ENCODE peak calls at places on chromosomes 13 and 19, in eight cellular contexts. One of them, this sample, is unnamed.

GRCh38 chr19:19558055-19558454 is 20.0 kb downstream of the CILP2 start:
- DNase-seq in astrocyte of the cerebellum: no peak
- DNase-seq in PC-3: no peak
- DNase-seq in cardiac fibroblast: no peak
- DNase-seq in endothelial cell: no peak
- DNase-seq in uterus: no peak
- DNase-seq in endodermal cell: no peak
- DNase-seq in CD8-positive, alpha-beta T cell: no peak
- DNase-seq in this sample: no peak

GRCh38 chr13:109707044-109707794 is 79.2 kb downstream of the IRS2 start:
- DNase-seq in cardiac fibroblast: no peak
- DNase-seq in endodermal cell: no peak
- DNase-seq in uterus: no peak
- DNase-seq in astrocyte of the cerebellum: no peak
- DNase-seq in PC-3: no peak
- DNase-seq in CD8-positive, alpha-beta T cell: no peak
- DNase-seq in endothelial cell: no peak
- DNase-seq in this sample: peak

GRCh38 chr13:51044023-51044665 is 66.9 kb downstream of the C13orf42 start:
- DNase-seq in endothelial cell: no peak
- DNase-seq in endodermal cell: peak
- DNase-seq in CD8-positive, alpha-beta T cell: no peak
- DNase-seq in astrocyte of the cerebellum: no peak
- DNase-seq in uterus: no peak
- DNase-seq in PC-3: no peak
- DNase-seq in cardiac fibroblast: no peak
- DNase-seq in this sample: no peak

GRCh38 chr13:99417151-99417820 is 84.0 kb upstream of the TM9SF2 start:
- DNase-seq in cardiac fibroblast: no peak
- DNase-seq in endodermal cell: peak
- DNase-seq in PC-3: no peak
- DNase-seq in uterus: no peak
- DNase-seq in endothelial cell: no peak
- DNase-seq in astrocyte of the cerebellum: no peak
- DNase-seq in CD8-positive, alpha-beta T cell: no peak
- DNase-seq in this sample: peak

GRCh38 chr13:40993987-40994386 is 25.1 kb downstream of the ELF1 start:
- DNase-seq in CD8-positive, alpha-beta T cell: no peak
- DNase-seq in uterus: no peak
- DNase-seq in endodermal cell: peak
- DNase-seq in PC-3: peak
- DNase-seq in endothelial cell: no peak
- DNase-seq in astrocyte of the cerebellum: no peak
- DNase-seq in cardiac fibroblast: no peak
- DNase-seq in this sample: no peak

GRCh38 chr13:28761586-28761985 is 42.8 kb upstream of the SLC46A3 start:
- DNase-seq in astrocyte of the cerebellum: no peak
- DNase-seq in endothelial cell: no peak
- DNase-seq in endodermal cell: no peak
- DNase-seq in CD8-positive, alpha-beta T cell: no peak
- DNase-seq in uterus: no peak
- DNase-seq in cardiac fibroblast: no peak
- DNase-seq in PC-3: no peak
- DNase-seq in this sample: no peak

GRCh38 chr19:48805452-48805851 is 5.4 kb downstream of the BCAT2 start:
- DNase-seq in astrocyte of the cerebellum: no peak
- DNase-seq in uterus: no peak
- DNase-seq in cardiac fibroblast: no peak
- DNase-seq in PC-3: no peak
- DNase-seq in endothelial cell: no peak
- DNase-seq in endodermal cell: no peak
- DNase-seq in CD8-positive, alpha-beta T cell: no peak
- DNase-seq in this sample: no peak

GRCh38 chr19:51651216-51651846 is 4.7 kb upstream of the SIGLEC14 start:
- DNase-seq in PC-3: no peak
- DNase-seq in CD8-positive, alpha-beta T cell: no peak
- DNase-seq in endothelial cell: no peak
- DNase-seq in uterus: no peak
- DNase-seq in cardiac fibroblast: no peak
- DNase-seq in endodermal cell: no peak
- DNase-seq in astrocyte of the cerebellum: no peak
- DNase-seq in this sample: no peak

GRCh38 chr13:90461398-90461797 is 886.1 kb upstream of the MIR17HG start:
- DNase-seq in uterus: no peak
- DNase-seq in cardiac fibroblast: no peak
- DNase-seq in CD8-positive, alpha-beta T cell: no peak
- DNase-seq in astrocyte of the cerebellum: no peak
- DNase-seq in endodermal cell: no peak
- DNase-seq in endothelial cell: no peak
- DNase-seq in PC-3: no peak
- DNase-seq in this sample: no peak

GRCh38 chr13:42401376-42401775 is 129.4 kb downstream of the AKAP11 start:
- DNase-seq in cardiac fibroblast: no peak
- DNase-seq in uterus: no peak
- DNase-seq in astrocyte of the cerebellum: no peak
- DNase-seq in PC-3: no peak
- DNase-seq in endodermal cell: no peak
- DNase-seq in CD8-positive, alpha-beta T cell: no peak
- DNase-seq in endothelial cell: no peak
- DNase-seq in this sample: no peak

GRCh38 chr19:19505669-19506326 is 9.6 kb downstream of the TSSK6 start:
- DNase-seq in CD8-positive, alpha-beta T cell: no peak
- DNase-seq in endothelial cell: no peak
- DNase-seq in astrocyte of the cerebellum: no peak
- DNase-seq in cardiac fibroblast: no peak
- DNase-seq in uterus: no peak
- DNase-seq in PC-3: no peak
- DNase-seq in endodermal cell: no peak
- DNase-seq in this sample: no peak

GRCh38 chr19:4911314-4911713 is 2.0 kb downstream of the UHRF1 start:
- DNase-seq in endothelial cell: no peak
- DNase-seq in cardiac fibroblast: no peak
- DNase-seq in endodermal cell: no peak
- DNase-seq in astrocyte of the cerebellum: no peak
- DNase-seq in CD8-positive, alpha-beta T cell: no peak
- DNase-seq in uterus: no peak
- DNase-seq in PC-3: peak
- DNase-seq in this sample: no peak

GRCh38 chr13:73334459-73334858 is 275.7 kb downstream of the KLF5 start:
- DNase-seq in cardiac fibroblast: peak
- DNase-seq in endodermal cell: no peak
- DNase-seq in astrocyte of the cerebellum: no peak
- DNase-seq in PC-3: peak
- DNase-seq in uterus: no peak
- DNase-seq in endothelial cell: no peak
- DNase-seq in CD8-positive, alpha-beta T cell: no peak
- DNase-seq in this sample: no peak

GRCh38 chr19:41269571-41269970 is 5.4 kb downstream of the HNRNPUL1 start:
- DNase-seq in endodermal cell: no peak
- DNase-seq in cardiac fibroblast: no peak
- DNase-seq in endothelial cell: no peak
- DNase-seq in uterus: no peak
- DNase-seq in PC-3: no peak
- DNase-seq in CD8-positive, alpha-beta T cell: no peak
- DNase-seq in astrocyte of the cerebellum: no peak
- DNase-seq in this sample: no peak

GRCh38 chr13:74210693-74211393 is 76.6 kb upstream of the KLF12 start:
- DNase-seq in CD8-positive, alpha-beta T cell: no peak
- DNase-seq in endothelial cell: no peak
- DNase-seq in uterus: no peak
- DNase-seq in astrocyte of the cerebellum: peak
- DNase-seq in PC-3: peak
- DNase-seq in endodermal cell: no peak
- DNase-seq in cardiac fibroblast: peak
- DNase-seq in this sample: no peak

DNA sequence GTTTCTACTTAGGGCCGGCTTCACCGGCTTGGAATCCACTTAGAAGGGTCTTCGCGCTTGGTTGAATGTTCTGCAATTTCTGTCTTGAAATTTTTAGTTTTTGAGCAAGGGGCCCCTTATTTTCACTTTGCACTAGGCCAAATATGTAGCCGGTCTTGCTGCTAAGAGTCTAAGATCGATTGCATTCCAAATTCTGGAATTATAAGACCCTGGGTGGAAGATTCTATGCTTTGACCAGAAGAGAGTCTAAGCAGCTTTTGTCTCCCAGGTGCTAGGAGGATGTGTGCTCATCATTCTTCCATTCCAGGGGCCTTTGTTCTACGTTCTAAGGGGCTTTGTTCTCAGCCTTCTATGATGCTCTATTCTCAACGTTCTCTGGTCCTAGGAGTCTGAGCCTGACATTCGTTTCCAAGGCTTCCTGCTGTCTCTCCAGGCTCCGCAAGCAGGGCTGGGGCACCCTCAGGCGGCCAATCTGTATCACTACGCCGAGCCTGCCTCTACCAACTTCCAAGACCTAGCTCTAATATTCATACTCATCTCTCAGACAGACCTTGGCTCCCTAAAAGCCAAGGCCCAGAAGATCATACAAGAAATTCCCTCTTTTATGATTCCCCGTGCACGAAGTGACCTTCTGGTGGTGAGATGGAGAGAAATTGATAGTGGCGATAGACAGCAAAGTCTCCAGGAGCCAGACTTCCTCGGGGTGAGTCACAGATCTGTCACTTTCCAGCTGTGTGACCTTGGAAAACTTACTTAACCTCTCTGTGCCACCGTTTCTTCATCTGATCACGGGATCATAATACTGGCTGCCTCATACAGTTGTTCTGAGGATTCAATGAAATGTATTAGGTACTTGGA is 982 bp upstream of the DACT3 start:
- DNase-seq in endothelial cell: peak
- DNase-seq in uterus: peak
- DNase-seq in endodermal cell: peak
- DNase-seq in PC-3: peak
- DNase-seq in cardiac fibroblast: peak
- DNase-seq in astrocyte of the cerebellum: peak
- DNase-seq in CD8-positive, alpha-beta T cell: peak
- DNase-seq in this sample: peak
- TF ChIP-seq CTCF in endothelial cell: peak
- TF ChIP-seq CTCF in uterus: peak
- TF ChIP-seq CTCF in endodermal cell: peak
- TF ChIP-seq CTCF in PC-3: peak
- TF ChIP-seq CTCF in cardiac fibroblast: peak
- TF ChIP-seq CTCF in astrocyte of the cerebellum: peak
- TF ChIP-seq CTCF in CD8-positive, alpha-beta T cell: peak
- TF ChIP-seq CTCF in this sample: peak

DNA sequence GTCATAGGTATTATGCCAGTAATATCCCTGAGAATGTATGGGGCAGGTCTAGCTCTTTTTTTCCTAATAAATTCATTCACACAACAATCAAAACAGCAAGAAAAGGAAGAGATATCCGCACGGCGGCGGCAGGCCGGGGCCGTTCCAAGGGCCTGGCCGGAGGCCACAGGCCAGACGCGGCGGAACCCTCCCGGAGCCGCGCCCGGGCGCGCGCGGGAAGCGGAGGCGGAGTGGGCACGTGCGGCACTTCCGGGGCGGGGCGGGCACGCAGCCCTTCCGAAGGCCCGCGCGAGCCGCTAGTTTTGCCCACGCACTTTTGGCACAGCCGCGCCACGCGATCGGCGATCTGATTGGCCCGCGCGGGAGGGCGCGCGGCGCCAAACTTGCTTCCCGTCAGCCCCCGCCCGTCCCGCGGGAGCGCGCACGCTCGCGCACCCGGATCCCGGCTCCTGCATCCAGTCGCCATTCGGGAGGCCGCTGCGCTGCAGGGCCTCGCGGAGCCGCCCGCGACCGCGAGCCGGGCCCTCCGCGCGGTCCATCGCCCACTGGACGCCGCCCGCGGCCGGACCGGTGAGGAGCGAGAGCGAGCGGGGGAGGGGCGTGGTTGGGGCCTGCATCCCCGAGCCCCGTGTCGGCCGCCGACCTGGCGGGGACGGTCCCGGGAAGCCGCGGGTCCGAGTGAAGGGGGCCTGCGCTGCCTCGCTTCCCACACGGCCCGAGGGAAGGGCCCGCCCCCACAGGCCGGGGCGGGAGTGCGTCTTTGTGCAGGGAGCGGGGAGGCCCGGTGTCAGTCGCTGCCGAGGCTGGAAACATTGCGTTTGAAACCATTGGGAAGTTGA is at the start of gene CHAMP1:
- DNase-seq in cardiac fibroblast: peak
- DNase-seq in PC-3: peak
- DNase-seq in CD8-positive, alpha-beta T cell: peak
- DNase-seq in endodermal cell: peak
- DNase-seq in astrocyte of the cerebellum: peak
- DNase-seq in uterus: peak
- DNase-seq in endothelial cell: peak
- DNase-seq in this sample: peak
- TF ChIP-seq CTCF in cardiac fibroblast: no peak
- TF ChIP-seq CTCF in PC-3: no peak
- TF ChIP-seq CTCF in CD8-positive, alpha-beta T cell: no peak
- TF ChIP-seq CTCF in endodermal cell: no peak
- TF ChIP-seq CTCF in astrocyte of the cerebellum: no peak
- TF ChIP-seq CTCF in uterus: peak
- TF ChIP-seq CTCF in endothelial cell: no peak
- TF ChIP-seq CTCF in this sample: no peak

GRCh38 chr13:112444001-112444311 is 67.8 kb downstream of the SPACA7 start:
- DNase-seq in CD8-positive, alpha-beta T cell: no peak
- DNase-seq in PC-3: peak
- DNase-seq in endothelial cell: peak
- DNase-seq in astrocyte of the cerebellum: peak
- DNase-seq in cardiac fibroblast: peak
- DNase-seq in uterus: peak
- DNase-seq in endodermal cell: peak
- DNase-seq in this sample: peak
- TF ChIP-seq CTCF in CD8-positive, alpha-beta T cell: no peak
- TF ChIP-seq CTCF in PC-3: peak
- TF ChIP-seq CTCF in endothelial cell: peak
- TF ChIP-seq CTCF in astrocyte of the cerebellum: peak
- TF ChIP-seq CTCF in cardiac fibroblast: peak
- TF ChIP-seq CTCF in uterus: peak
- TF ChIP-seq CTCF in endodermal cell: peak
- TF ChIP-seq CTCF in this sample: peak

DNA sequence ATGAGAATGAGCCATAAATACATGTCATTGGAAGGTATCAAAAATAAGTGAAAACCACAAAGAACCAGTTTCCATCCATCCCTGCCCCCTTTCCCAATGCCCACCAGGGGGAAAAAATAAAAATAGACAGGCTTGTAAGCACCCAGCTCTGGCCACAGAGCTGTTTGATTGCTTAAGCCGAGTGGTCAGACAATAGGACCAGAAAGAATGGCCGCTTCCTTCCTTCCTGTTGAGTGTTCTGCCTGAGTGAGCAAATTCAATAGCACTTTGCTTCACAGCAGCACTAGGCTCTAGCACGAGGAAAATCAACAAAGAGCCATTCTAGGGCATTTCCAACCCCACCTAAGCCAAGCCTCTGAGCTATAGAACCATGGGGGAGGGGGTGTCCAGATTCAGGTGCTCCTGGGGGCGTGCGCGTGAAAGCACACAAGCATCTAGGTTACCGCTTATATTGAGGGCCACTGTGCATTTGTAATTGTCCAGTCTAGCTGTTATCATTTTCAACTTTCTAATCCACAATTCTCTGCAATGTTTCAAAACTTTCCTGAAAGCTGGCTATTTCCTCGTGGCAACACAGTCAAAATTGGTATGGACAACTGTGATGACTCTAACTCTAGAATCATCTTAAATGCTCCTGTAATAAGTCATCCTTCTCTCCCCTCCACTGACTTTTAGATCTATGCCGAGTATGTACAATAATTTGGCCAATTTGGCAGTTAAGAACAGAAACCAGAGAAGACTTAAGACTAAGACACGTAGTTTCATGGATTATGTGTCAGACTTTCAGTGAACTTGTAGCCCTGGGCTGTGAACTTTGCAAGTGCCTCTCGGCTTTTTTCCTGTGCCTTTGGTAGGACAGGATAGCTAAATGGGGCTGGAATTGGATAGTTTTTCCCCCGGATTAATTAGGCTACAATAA is 64.3 kb downstream of the SPRY2 start:
- DNase-seq in uterus: no peak
- DNase-seq in CD8-positive, alpha-beta T cell: no peak
- DNase-seq in endodermal cell: no peak
- DNase-seq in astrocyte of the cerebellum: peak
- DNase-seq in cardiac fibroblast: peak
- DNase-seq in endothelial cell: peak
- DNase-seq in PC-3: peak
- DNase-seq in this sample: peak
- TF ChIP-seq CTCF in uterus: no peak
- TF ChIP-seq CTCF in CD8-positive, alpha-beta T cell: no peak
- TF ChIP-seq CTCF in endodermal cell: peak
- TF ChIP-seq CTCF in astrocyte of the cerebellum: peak
- TF ChIP-seq CTCF in cardiac fibroblast: peak
- TF ChIP-seq CTCF in endothelial cell: peak
- TF ChIP-seq CTCF in PC-3: no peak
- TF ChIP-seq CTCF in this sample: no peak

This sample was measured in nephron progenitor cell.